ENCODE peak calls at places on chromosomes 3 and 15, in ten cellular contexts. T is HT-29; C is NCI-H1694; Z is stimulated activated CD8-positive, alpha-beta memory T cell treated with anti-CD3 and anti-CD28 coated beads, Interleukin-7, amount 100 ng/mL, for 4 hours; M is EL; W is naive thymus-derived CD4-positive, alpha-beta T cell; D is gastrocnemius medialis; N is islet precursor cell; J is sigmoid colon; F is pons. Q is an unnamed sample.
A peak's percentile ranks its signal among the peaks of the same experiment; 100 is the strongest.

GRCh38 chr3:102525624-102526023 is 90.8 kb downstream of the ZPLD1 start:
- DNase-seq in T (no peak), C (no peak), Z (no peak), M (no peak), W (no peak), D (no peak), N (no peak), J (no peak), F (no peak), Q (no peak)

GRCh38 chr15:51085764-51086163 is 8.9 kb downstream of the TNFAIP8L3 start:
- DNase-seq in T (no peak), C (no peak), Z (no peak), M (no peak), W (no peak), D (no peak), N (no peak), J (no peak), F (no peak), Q (no peak)

GRCh38 chr3:134373942-134374790 is at the start of gene AMOTL2:
- DNase-seq in T (peak; percentile 95), C (peak; percentile 45), Z (no peak), M (peak; percentile 98), W (no peak), D (peak; percentile 88), N (peak; percentile 98), J (peak; percentile 95), F (peak; percentile 75), Q (no peak)

GRCh38 chr15:80480909-80481308 is 76.7 kb downstream of the ARNT2 start:
- DNase-seq in T (no peak), C (no peak), Z (no peak), M (peak; percentile 97), W (no peak), D (peak; percentile 29), N (peak; percentile 74), J (peak; percentile 88), F (no peak), Q (no peak)

GRCh38 chr3:4343258-4343657 is 40.1 kb downstream of the SETMAR start:
- DNase-seq in T (no peak), C (no peak), Z (no peak), M (peak; percentile 18), W (no peak), D (no peak), N (peak; percentile 54), J (no peak), F (no peak), Q (no peak)

GRCh38 chr3:131072099-131072559 is 45.5 kb downstream of the NEK11 start:
- DNase-seq in T (no peak), C (no peak), Z (no peak), M (peak; percentile 68), W (no peak), D (no peak), N (no peak), J (no peak), F (no peak), Q (no peak)

GRCh38 chr3:56268621-56269394 is 199.5 kb downstream of the ERC2 start:
- DNase-seq in T (no peak), C (no peak), Z (no peak), M (no peak), W (no peak), D (no peak), N (no peak), J (no peak), F (no peak), Q (no peak)

GRCh38 chr3:170356596-170357175 is 829 bp upstream of the SKIL start:
- DNase-seq in T (peak; percentile 96), C (peak; percentile 31), Z (peak; percentile 60), M (peak; percentile 82), W (peak; percentile 78), D (peak; percentile 41), N (peak; percentile 98), J (peak; percentile 90), F (peak; percentile 71), Q (peak; percentile 88)

GRCh38 chr15:29124581-29125381 is 144.8 kb downstream of the NSMCE3 start:
- DNase-seq in T (peak; percentile 22), C (no peak), Z (no peak), M (peak; percentile 17), W (no peak), D (no peak), N (peak; percentile 83), J (peak; percentile 62), F (no peak), Q (no peak)

GRCh38 chr3:76403556-76403955 is 618.2 kb upstream of the ZNF717 start:
- DNase-seq in T (no peak), C (no peak), Z (no peak), M (no peak), W (no peak), D (no peak), N (no peak), J (no peak), F (no peak), Q (no peak)

GRCh38 chr3:43765417-43766030 is 74.8 kb downstream of the ABHD5 start:
- DNase-seq in T (no peak), C (no peak), Z (no peak), M (peak; percentile 39), W (no peak), D (peak; percentile 69), N (no peak), J (no peak), F (no peak), Q (no peak)

Q was measured in immature natural killer cell.